ENCODE peak calls at places on chromosome 7, in nine cellular contexts. One of them, this sample, is unnamed.

GRCh38 chr7:115127399-115128021 is 205.6 kb downstream of the MDFIC start:
- DNase-seq in smooth muscle cell of the brain vasculature: no peak
- DNase-seq in AG09319: no peak
- DNase-seq in progenitor cell of endocrine pancreas: no peak
- DNase-seq in occipital lobe: no peak
- DNase-seq in upper lobe of right lung: no peak
- DNase-seq in effector CD4-positive, alpha-beta T cell: no peak
- DNase-seq in T-helper 1 cell: no peak
- DNase-seq in heart left ventricle: no peak
- DNase-seq in this sample: no peak

GRCh38 chr7:133582766-133583523 is 330.1 kb downstream of the EXOC4 start:
- DNase-seq in smooth muscle cell of the brain vasculature: no peak
- DNase-seq in AG09319: peak
- DNase-seq in progenitor cell of endocrine pancreas: no peak
- DNase-seq in occipital lobe: no peak
- DNase-seq in upper lobe of right lung: no peak
- DNase-seq in effector CD4-positive, alpha-beta T cell: no peak
- DNase-seq in T-helper 1 cell: no peak
- DNase-seq in heart left ventricle: no peak
- DNase-seq in this sample: no peak

GRCh38 chr7:44320794-44321371 is 4.5 kb downstream of the CAMK2B start:
- DNase-seq in smooth muscle cell of the brain vasculature: no peak
- DNase-seq in AG09319: no peak
- DNase-seq in progenitor cell of endocrine pancreas: no peak
- DNase-seq in occipital lobe: no peak
- DNase-seq in upper lobe of right lung: peak
- DNase-seq in effector CD4-positive, alpha-beta T cell: no peak
- DNase-seq in T-helper 1 cell: no peak
- DNase-seq in heart left ventricle: no peak
- DNase-seq in this sample: no peak

GRCh38 chr7:74355091-74355490 is 65.9 kb downstream of the CLIP2 start:
- DNase-seq in smooth muscle cell of the brain vasculature: peak
- DNase-seq in AG09319: peak
- DNase-seq in progenitor cell of endocrine pancreas: no peak
- DNase-seq in occipital lobe: peak
- DNase-seq in upper lobe of right lung: no peak
- DNase-seq in effector CD4-positive, alpha-beta T cell: no peak
- DNase-seq in T-helper 1 cell: no peak
- DNase-seq in heart left ventricle: no peak
- DNase-seq in this sample: peak

GRCh38 chr7:51545131-51545530 is 228.5 kb upstream of the COBL start:
- DNase-seq in smooth muscle cell of the brain vasculature: no peak
- DNase-seq in AG09319: no peak
- DNase-seq in progenitor cell of endocrine pancreas: no peak
- DNase-seq in occipital lobe: no peak
- DNase-seq in upper lobe of right lung: no peak
- DNase-seq in effector CD4-positive, alpha-beta T cell: no peak
- DNase-seq in T-helper 1 cell: no peak
- DNase-seq in heart left ventricle: no peak
- DNase-seq in this sample: no peak

GRCh38 chr7:44471850-44472249 is 18.6 kb downstream of the NUDCD3 start:
- DNase-seq in smooth muscle cell of the brain vasculature: no peak
- DNase-seq in AG09319: no peak
- DNase-seq in progenitor cell of endocrine pancreas: no peak
- DNase-seq in occipital lobe: no peak
- DNase-seq in upper lobe of right lung: no peak
- DNase-seq in effector CD4-positive, alpha-beta T cell: no peak
- DNase-seq in T-helper 1 cell: no peak
- DNase-seq in heart left ventricle: no peak
- DNase-seq in this sample: no peak

GRCh38 chr7:156473476-156474240 is 166.9 kb upstream of the RNF32 start:
- DNase-seq in smooth muscle cell of the brain vasculature: no peak
- DNase-seq in AG09319: no peak
- DNase-seq in progenitor cell of endocrine pancreas: no peak
- DNase-seq in occipital lobe: peak
- DNase-seq in upper lobe of right lung: no peak
- DNase-seq in effector CD4-positive, alpha-beta T cell: no peak
- DNase-seq in T-helper 1 cell: no peak
- DNase-seq in heart left ventricle: no peak
- DNase-seq in this sample: no peak

GRCh38 chr7:157641866-157642265 is 305.1 kb downstream of the DNAJB6 start:
- DNase-seq in smooth muscle cell of the brain vasculature: no peak
- DNase-seq in AG09319: no peak
- DNase-seq in progenitor cell of endocrine pancreas: no peak
- DNase-seq in occipital lobe: no peak
- DNase-seq in upper lobe of right lung: peak
- DNase-seq in effector CD4-positive, alpha-beta T cell: no peak
- DNase-seq in T-helper 1 cell: no peak
- DNase-seq in heart left ventricle: no peak
- DNase-seq in this sample: no peak

GRCh38 chr7:158111906-158112570 is 475.6 kb downstream of the PTPRN2 start:
- DNase-seq in smooth muscle cell of the brain vasculature: no peak
- DNase-seq in AG09319: no peak
- DNase-seq in progenitor cell of endocrine pancreas: no peak
- DNase-seq in occipital lobe: no peak
- DNase-seq in upper lobe of right lung: no peak
- DNase-seq in effector CD4-positive, alpha-beta T cell: no peak
- DNase-seq in T-helper 1 cell: no peak
- DNase-seq in heart left ventricle: no peak
- DNase-seq in this sample: no peak

GRCh38 chr7:2619120-2619519 is 12.7 kb upstream of the TTYH3 start:
- DNase-seq in smooth muscle cell of the brain vasculature: no peak
- DNase-seq in AG09319: no peak
- DNase-seq in progenitor cell of endocrine pancreas: no peak
- DNase-seq in occipital lobe: no peak
- DNase-seq in upper lobe of right lung: no peak
- DNase-seq in effector CD4-positive, alpha-beta T cell: no peak
- DNase-seq in T-helper 1 cell: no peak
- DNase-seq in heart left ventricle: no peak
- DNase-seq in this sample: no peak

GRCh38 chr7:47967123-47967522 is 12.3 kb downstream of the HUS1 start:
- DNase-seq in smooth muscle cell of the brain vasculature: no peak
- DNase-seq in AG09319: no peak
- DNase-seq in progenitor cell of endocrine pancreas: no peak
- DNase-seq in occipital lobe: no peak
- DNase-seq in upper lobe of right lung: no peak
- DNase-seq in effector CD4-positive, alpha-beta T cell: no peak
- DNase-seq in T-helper 1 cell: no peak
- DNase-seq in heart left ventricle: peak
- DNase-seq in this sample: no peak

GRCh38 chr7:159107052-159107892 is 37.4 kb downstream of the VIPR2 start:
- DNase-seq in smooth muscle cell of the brain vasculature: no peak
- DNase-seq in AG09319: no peak
- DNase-seq in progenitor cell of endocrine pancreas: no peak
- DNase-seq in occipital lobe: no peak
- DNase-seq in upper lobe of right lung: peak
- DNase-seq in effector CD4-positive, alpha-beta T cell: no peak
- DNase-seq in T-helper 1 cell: no peak
- DNase-seq in heart left ventricle: peak
- DNase-seq in this sample: no peak

GRCh38 chr7:11120068-11120664 is 146.5 kb downstream of the PHF14 start:
- DNase-seq in smooth muscle cell of the brain vasculature: no peak
- DNase-seq in AG09319: no peak
- DNase-seq in progenitor cell of endocrine pancreas: no peak
- DNase-seq in occipital lobe: no peak
- DNase-seq in upper lobe of right lung: no peak
- DNase-seq in effector CD4-positive, alpha-beta T cell: no peak
- DNase-seq in T-helper 1 cell: no peak
- DNase-seq in heart left ventricle: no peak
- DNase-seq in this sample: no peak

GRCh38 chr7:28581351-28581750 is 169.0 kb downstream of the CREB5 start:
- DNase-seq in smooth muscle cell of the brain vasculature: no peak
- DNase-seq in AG09319: no peak
- DNase-seq in progenitor cell of endocrine pancreas: no peak
- DNase-seq in occipital lobe: no peak
- DNase-seq in upper lobe of right lung: no peak
- DNase-seq in effector CD4-positive, alpha-beta T cell: no peak
- DNase-seq in T-helper 1 cell: no peak
- DNase-seq in heart left ventricle: no peak
- DNase-seq in this sample: no peak

GRCh38 chr7:92769844-92770243 is 66.5 kb downstream of the CDK6 start:
- DNase-seq in smooth muscle cell of the brain vasculature: no peak
- DNase-seq in AG09319: no peak
- DNase-seq in progenitor cell of endocrine pancreas: no peak
- DNase-seq in occipital lobe: no peak
- DNase-seq in upper lobe of right lung: no peak
- DNase-seq in effector CD4-positive, alpha-beta T cell: no peak
- DNase-seq in T-helper 1 cell: no peak
- DNase-seq in heart left ventricle: no peak
- DNase-seq in this sample: no peak

GRCh38 chr7:98066934-98067507 is 39.6 kb upstream of the LMTK2 start:
- DNase-seq in smooth muscle cell of the brain vasculature: no peak
- DNase-seq in AG09319: no peak
- DNase-seq in progenitor cell of endocrine pancreas: no peak
- DNase-seq in occipital lobe: no peak
- DNase-seq in upper lobe of right lung: no peak
- DNase-seq in effector CD4-positive, alpha-beta T cell: no peak
- DNase-seq in T-helper 1 cell: no peak
- DNase-seq in heart left ventricle: no peak
- DNase-seq in this sample: no peak

GRCh38 chr7:66699998-66700397 is 40.5 kb upstream of the RABGEF1 start:
- DNase-seq in smooth muscle cell of the brain vasculature: no peak
- DNase-seq in AG09319: no peak
- DNase-seq in progenitor cell of endocrine pancreas: no peak
- DNase-seq in occipital lobe: no peak
- DNase-seq in upper lobe of right lung: no peak
- DNase-seq in effector CD4-positive, alpha-beta T cell: no peak
- DNase-seq in T-helper 1 cell: no peak
- DNase-seq in heart left ventricle: peak
- DNase-seq in this sample: no peak

GRCh38 chr7:37052673-37053072 is 328.4 kb upstream of the AOAH start:
- DNase-seq in smooth muscle cell of the brain vasculature: peak
- DNase-seq in AG09319: no peak
- DNase-seq in progenitor cell of endocrine pancreas: peak
- DNase-seq in occipital lobe: no peak
- DNase-seq in upper lobe of right lung: no peak
- DNase-seq in effector CD4-positive, alpha-beta T cell: no peak
- DNase-seq in T-helper 1 cell: no peak
- DNase-seq in heart left ventricle: peak
- DNase-seq in this sample: no peak

GRCh38 chr7:26584964-26585650 is 279.3 kb downstream of the SKAP2 start:
- DNase-seq in smooth muscle cell of the brain vasculature: no peak
- DNase-seq in AG09319: no peak
- DNase-seq in progenitor cell of endocrine pancreas: no peak
- DNase-seq in occipital lobe: no peak
- DNase-seq in upper lobe of right lung: no peak
- DNase-seq in effector CD4-positive, alpha-beta T cell: no peak
- DNase-seq in T-helper 1 cell: no peak
- DNase-seq in heart left ventricle: no peak
- DNase-seq in this sample: no peak

GRCh38 chr7:102089175-102090098 is 197.2 kb upstream of the SH2B2 start:
- DNase-seq in smooth muscle cell of the brain vasculature: no peak
- DNase-seq in AG09319: no peak
- DNase-seq in progenitor cell of endocrine pancreas: no peak
- DNase-seq in occipital lobe: no peak
- DNase-seq in upper lobe of right lung: no peak
- DNase-seq in effector CD4-positive, alpha-beta T cell: no peak
- DNase-seq in T-helper 1 cell: no peak
- DNase-seq in heart left ventricle: no peak
- DNase-seq in this sample: no peak